ENCODE peak calls at places on chromosome 10, in eight cellular contexts. V is lower leg skin, M is sigmoid colon, N is fibroblast of pulmonary artery, S is IMR-90, O is mucosa of descending colon, D is GM23338, C is endothelial cell. Q is an unnamed sample.
A peak's percentile ranks its signal among the peaks of the same experiment; 100 is the strongest.

GRCh38 chr10:51574248-51575067 is 124.9 kb downstream of the CSTF2T start:
- DNase-seq in V (no peak), C (no peak), M (no peak), N (peak; percentile 9), S (peak; percentile 9), O (no peak), D (peak; percentile 11), Q (no peak)

GRCh38 chr10:17764142-17764541 is 12.1 kb downstream of the TMEM236 start:
- DNase-seq in V (no peak), D (peak; percentile 68), C (no peak), M (no peak), O (no peak), S (no peak), N (no peak), Q (no peak)

GRCh38 chr10:77667426-77668324 is 30.1 kb upstream of the KCNMA1 start:
- DNase-seq in S (no peak), M (no peak), O (no peak), D (no peak), N (no peak), V (no peak), C (no peak), Q (no peak)

GRCh38 chr10:100788027-100788900 is 42.9 kb downstream of the PAX2 start:
- DNase-seq in S (no peak), C (no peak), V (no peak), O (no peak), M (peak; percentile 40), D (peak; percentile 64), N (no peak), Q (no peak)

GRCh38 chr10:128456271-128456670 is 330.0 kb upstream of the MKI67 start:
- DNase-seq in M (peak; percentile 32), D (no peak), V (no peak), C (no peak), S (no peak), O (no peak), N (no peak), Q (no peak)

GRCh38 chr10:49134327-49134726 is 506 bp upstream of the FAM170B start:
- DNase-seq in V (no peak), O (no peak), D (no peak), M (no peak), C (no peak), N (no peak), S (no peak), Q (no peak)

GRCh38 chr10:116014326-116014725 is 258.7 kb downstream of the GFRA1 start:
- DNase-seq in M (no peak), D (no peak), N (no peak), S (no peak), V (no peak), C (no peak), O (no peak), Q (no peak)

GRCh38 chr10:124653311-124653710 is 90.9 kb downstream of the FAM53B start:
- DNase-seq in M (no peak), N (no peak), V (no peak), O (no peak), C (no peak), S (no peak), D (no peak), Q (no peak)

GRCh38 chr10:100621360-100622205 is 85.8 kb downstream of the HIF1AN start:
- DNase-seq in S (peak; percentile 7), N (peak; percentile 13), V (no peak), O (no peak), M (no peak), D (no peak), C (no peak), Q (no peak)

GRCh38 chr10:94103902-94104301 is 110.2 kb downstream of the PLCE1 start:
- DNase-seq in C (no peak), S (peak; percentile 91), O (no peak), N (peak; percentile 55), M (no peak), D (no peak), V (no peak), Q (no peak)

GRCh38 chr10:96502561-96503267 is 11.0 kb downstream of the TLL2 start:
- DNase-seq in D (no peak), O (no peak), S (no peak), N (no peak), V (no peak), C (no peak), M (no peak), Q (no peak)

GRCh38 chr10:110642204-110642979 is 1.7 kb upstream of the RBM20 start:
- DNase-seq in C (no peak), D (no peak), N (no peak), M (no peak), O (no peak), V (no peak), S (no peak), Q (no peak)

GRCh38 chr10:29865700-29866355 is 193.6 kb downstream of the JCAD start:
- DNase-seq in C (no peak), M (no peak), V (no peak), D (no peak), N (no peak), O (no peak), S (peak; percentile 9), Q (no peak)

GRCh38 chr10:76779163-76779820 is 858.3 kb downstream of the KCNMA1 start:
- DNase-seq in M (no peak), C (no peak), O (no peak), D (peak; percentile 77), N (no peak), V (no peak), S (peak; percentile 23), Q (no peak)

GRCh38 chr10:53843691-53844362 is 957.2 kb downstream of the PCDH15 start:
- DNase-seq in V (peak; percentile 18), O (no peak), M (no peak), D (no peak), N (peak; percentile 29), C (no peak), S (no peak), Q (no peak)

GRCh38 chr10:77849039-77849664 is 77.4 kb downstream of the DLG5 start:
- DNase-seq in C (no peak), S (no peak), D (no peak), M (no peak), V (no peak), O (peak; percentile 53), N (no peak), Q (no peak)

GRCh38 chr10:9382199-9382598 is 1327.7 kb downstream of the GATA3 start:
- DNase-seq in N (no peak), O (no peak), S (no peak), M (no peak), V (no peak), C (no peak), D (no peak), Q (no peak)

DNA sequence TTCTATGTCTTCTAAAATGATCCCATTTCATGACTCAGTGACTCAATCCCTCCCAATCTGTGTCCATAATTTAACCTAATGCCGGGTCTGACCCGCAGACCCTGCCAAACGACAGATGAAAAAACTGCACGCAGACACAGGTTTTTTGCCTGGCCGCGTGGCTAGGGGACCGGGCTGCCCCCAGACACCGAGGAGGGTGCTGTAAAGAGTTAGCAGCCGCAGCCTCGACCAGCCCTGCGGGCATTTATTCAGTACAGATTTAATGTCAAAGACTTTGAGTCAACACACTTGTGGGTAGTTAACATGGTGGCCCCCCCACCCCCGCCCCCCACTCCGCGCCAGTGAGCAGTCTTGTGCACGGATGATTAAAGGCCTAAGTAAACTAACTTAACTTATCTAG is 1324.7 kb downstream of the GATA3 start:
- DNase-seq in M (no peak), N (no peak), S (no peak), D (no peak), C (no peak), O (no peak), V (no peak), Q (no peak)
- TF ChIP-seq CTCF in M (no peak), N (no peak), S (no peak), D (no peak), C (no peak), O (no peak), V (no peak), Q (no peak)

GRCh38 chr10:18795549-18795948 is 136.3 kb downstream of the ARL5B start:
- DNase-seq in S (no peak), D (no peak), C (no peak), V (no peak), M (no peak), O (no peak), N (no peak), Q (no peak)

GRCh38 chr10:18797286-18797685 is 138.1 kb downstream of the ARL5B start:
- DNase-seq in V (no peak), C (no peak), D (no peak), N (no peak), S (no peak), O (no peak), M (no peak), Q (no peak)

GRCh38 chr10:18793951-18794350 is 134.7 kb downstream of the ARL5B start:
- DNase-seq in O (no peak), S (peak; percentile 55), N (peak; percentile 29), V (no peak), D (peak; percentile 54), M (no peak), C (no peak), Q (no peak)
- TF ChIP-seq CTCF in O (no peak), S (peak; percentile 51), N (peak; percentile 31), V (no peak), D (peak; percentile 62), M (no peak), C (peak; percentile 33), Q (peak; percentile 37)

DNA sequence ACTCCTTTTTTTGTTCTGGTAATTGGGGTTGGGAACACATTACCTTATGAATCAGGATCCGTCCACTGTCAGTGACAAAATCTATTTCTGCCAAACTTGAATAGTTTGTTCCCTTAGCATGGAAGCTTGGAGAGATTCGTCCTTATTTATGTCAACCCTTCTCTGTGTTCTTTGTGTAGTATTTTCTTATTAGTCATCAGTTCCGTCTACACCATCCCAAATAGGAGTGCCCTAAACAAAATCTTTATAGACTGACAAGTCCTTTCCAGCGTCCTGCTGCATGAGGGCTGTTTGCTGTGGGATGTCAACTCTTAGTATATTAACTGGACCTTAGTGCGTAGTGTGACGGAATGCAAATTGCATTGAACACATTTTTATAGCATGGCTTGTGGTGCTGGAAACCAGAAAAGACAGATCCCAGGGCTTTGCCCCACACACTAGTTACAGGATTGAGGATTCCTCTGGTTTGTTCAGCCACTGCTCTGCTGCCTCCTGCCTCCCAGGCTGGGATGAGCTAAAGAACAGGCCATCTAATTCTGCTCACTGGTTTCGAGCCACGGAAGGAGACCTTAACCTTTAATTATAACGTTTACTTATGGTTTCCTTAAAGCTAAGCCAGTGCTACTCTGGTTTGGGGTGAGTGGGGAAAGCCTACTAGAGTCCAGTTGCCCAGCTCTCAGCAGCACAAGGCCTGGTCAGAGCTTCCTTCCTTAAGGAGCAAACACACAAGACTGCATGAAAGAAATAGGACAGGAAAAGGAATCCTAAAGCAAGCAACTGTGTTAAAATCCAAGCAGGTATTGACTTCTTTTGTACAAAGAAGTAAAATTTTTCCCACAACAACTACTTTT is 194.4 kb downstream of the CCSER2 start:
- DNase-seq in O (no peak), D (peak; percentile 21), V (no peak), S (no peak), M (no peak), N (no peak), C (no peak), Q (no peak)
- TF ChIP-seq CTCF in O (no peak), D (peak; percentile 36), V (no peak), S (peak; percentile 11), M (no peak), N (no peak), C (no peak), Q (no peak)

DNA sequence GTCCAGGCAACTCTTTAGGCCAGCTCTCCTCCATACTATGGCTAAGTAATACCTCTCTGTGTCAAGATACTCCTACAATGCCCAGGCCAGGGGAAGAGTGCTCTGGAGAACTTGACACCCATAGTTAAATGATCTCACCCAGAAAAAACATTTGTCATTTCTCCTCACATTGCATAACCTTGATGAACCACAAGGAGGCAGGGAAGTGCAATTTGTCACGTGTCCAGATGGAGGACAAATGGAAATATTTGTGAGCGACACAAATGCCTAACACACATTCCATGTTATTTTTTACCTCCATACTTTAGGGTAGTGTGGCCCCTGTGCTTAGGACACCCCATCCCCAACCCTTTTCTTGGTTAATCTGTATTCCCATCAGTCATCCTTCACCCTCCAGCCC is 78.3 kb downstream of the HTR7 start:
- DNase-seq in V (no peak), S (peak; percentile 6), M (no peak), C (no peak), D (peak; percentile 63), N (peak; percentile 12), O (no peak), Q (no peak)
- TF ChIP-seq CTCF in V (no peak), S (peak; percentile 21), M (no peak), C (peak; percentile 53), D (peak; percentile 76), N (peak; percentile 30), O (no peak), Q (peak; percentile 9)